ENCODE peak calls at places on chromosomes 3 and 15, in ten cellular contexts. One of them, this sample, is unnamed.

GRCh38 chr3:174355505-174355904 is 503.6 kb upstream of the NAALADL2 start:
- DNase-seq in SJSA1: no peak
- DNase-seq in keratinocyte: no peak
- DNase-seq in fibroblast of lung: peak; percentile 47
- DNase-seq in ovary: no peak
- DNase-seq in heart left ventricle: no peak
- DNase-seq in breast epithelium: no peak
- DNase-seq in AG04450: no peak
- DNase-seq in adrenal gland: no peak
- DNase-seq in spleen: no peak
- DNase-seq in this sample: no peak

GRCh38 chr3:107432013-107432515 is 54.8 kb downstream of the CCDC54 start:
- DNase-seq in SJSA1: no peak
- DNase-seq in keratinocyte: no peak
- DNase-seq in fibroblast of lung: peak; percentile 31
- DNase-seq in ovary: peak; percentile 43
- DNase-seq in heart left ventricle: peak; percentile 28
- DNase-seq in breast epithelium: no peak
- DNase-seq in AG04450: no peak
- DNase-seq in adrenal gland: peak; percentile 34
- DNase-seq in spleen: no peak
- DNase-seq in this sample: no peak

GRCh38 chr15:22888120-22888859 is 49.8 kb downstream of the NIPA2 start:
- DNase-seq in SJSA1: peak; percentile 84
- DNase-seq in keratinocyte: peak; percentile 23
- DNase-seq in fibroblast of lung: peak; percentile 97
- DNase-seq in ovary: no peak
- DNase-seq in heart left ventricle: no peak
- DNase-seq in breast epithelium: no peak
- DNase-seq in AG04450: peak; percentile 94
- DNase-seq in adrenal gland: no peak
- DNase-seq in spleen: no peak
- DNase-seq in this sample: peak; percentile 71

GRCh38 chr3:139527287-139527686 is 12.3 kb downstream of the RBP1 start:
- DNase-seq in SJSA1: no peak
- DNase-seq in keratinocyte: no peak
- DNase-seq in fibroblast of lung: no peak
- DNase-seq in ovary: no peak
- DNase-seq in heart left ventricle: no peak
- DNase-seq in breast epithelium: no peak
- DNase-seq in AG04450: no peak
- DNase-seq in adrenal gland: no peak
- DNase-seq in spleen: no peak
- DNase-seq in this sample: no peak

GRCh38 chr15:85063522-85063921 is 81.9 kb downstream of the PDE8A start:
- DNase-seq in SJSA1: no peak
- DNase-seq in keratinocyte: no peak
- DNase-seq in fibroblast of lung: no peak
- DNase-seq in ovary: no peak
- DNase-seq in heart left ventricle: no peak
- DNase-seq in breast epithelium: no peak
- DNase-seq in AG04450: no peak
- DNase-seq in adrenal gland: no peak
- DNase-seq in spleen: no peak
- DNase-seq in this sample: no peak

GRCh38 chr15:97728791-97729190 is 231.7 kb upstream of the ARRDC4 start:
- DNase-seq in SJSA1: no peak
- DNase-seq in keratinocyte: no peak
- DNase-seq in fibroblast of lung: no peak
- DNase-seq in ovary: no peak
- DNase-seq in heart left ventricle: peak; percentile 39
- DNase-seq in breast epithelium: no peak
- DNase-seq in AG04450: no peak
- DNase-seq in adrenal gland: no peak
- DNase-seq in spleen: no peak
- DNase-seq in this sample: no peak

GRCh38 chr15:53274630-53275029 is 484.5 kb upstream of the ONECUT1 start:
- DNase-seq in SJSA1: no peak
- DNase-seq in keratinocyte: no peak
- DNase-seq in fibroblast of lung: no peak
- DNase-seq in ovary: no peak
- DNase-seq in heart left ventricle: no peak
- DNase-seq in breast epithelium: no peak
- DNase-seq in AG04450: no peak
- DNase-seq in adrenal gland: no peak
- DNase-seq in spleen: no peak
- DNase-seq in this sample: no peak

GRCh38 chr3:111874177-111874820 is 15.2 kb downstream of the PHLDB2 start:
- DNase-seq in SJSA1: peak; percentile 53
- DNase-seq in keratinocyte: no peak
- DNase-seq in fibroblast of lung: peak; percentile 40
- DNase-seq in ovary: no peak
- DNase-seq in heart left ventricle: no peak
- DNase-seq in breast epithelium: no peak
- DNase-seq in AG04450: no peak
- DNase-seq in adrenal gland: no peak
- DNase-seq in spleen: no peak
- DNase-seq in this sample: no peak

GRCh38 chr3:179196098-179196497 is 47.9 kb downstream of the PIK3CA start:
- DNase-seq in SJSA1: peak; percentile 42
- DNase-seq in keratinocyte: no peak
- DNase-seq in fibroblast of lung: peak; percentile 86
- DNase-seq in ovary: no peak
- DNase-seq in heart left ventricle: no peak
- DNase-seq in breast epithelium: no peak
- DNase-seq in AG04450: peak; percentile 71
- DNase-seq in adrenal gland: no peak
- DNase-seq in spleen: no peak
- DNase-seq in this sample: no peak

GRCh38 chr3:25390605-25391004 is 37.5 kb upstream of the RARB start:
- DNase-seq in SJSA1: no peak
- DNase-seq in keratinocyte: no peak
- DNase-seq in fibroblast of lung: no peak
- DNase-seq in ovary: no peak
- DNase-seq in heart left ventricle: no peak
- DNase-seq in breast epithelium: no peak
- DNase-seq in AG04450: no peak
- DNase-seq in adrenal gland: no peak
- DNase-seq in spleen: no peak
- DNase-seq in this sample: no peak

GRCh38 chr3:105948108-105948507 is 79.3 kb upstream of the CBLB start:
- DNase-seq in SJSA1: no peak
- DNase-seq in keratinocyte: no peak
- DNase-seq in fibroblast of lung: no peak
- DNase-seq in ovary: no peak
- DNase-seq in heart left ventricle: no peak
- DNase-seq in breast epithelium: no peak
- DNase-seq in AG04450: no peak
- DNase-seq in adrenal gland: no peak
- DNase-seq in spleen: no peak
- DNase-seq in this sample: no peak

GRCh38 chr3:148943531-148944200 is 47.7 kb upstream of the GYG1 start:
- DNase-seq in SJSA1: peak; percentile 74
- DNase-seq in keratinocyte: peak; percentile 66
- DNase-seq in fibroblast of lung: peak; percentile 91
- DNase-seq in ovary: no peak
- DNase-seq in heart left ventricle: no peak
- DNase-seq in breast epithelium: no peak
- DNase-seq in AG04450: peak; percentile 41
- DNase-seq in adrenal gland: peak; percentile 32
- DNase-seq in spleen: no peak
- DNase-seq in this sample: peak; percentile 64

GRCh38 chr3:147361671-147362420 is 44.5 kb downstream of the ZIC4 start:
- DNase-seq in SJSA1: peak; percentile 65
- DNase-seq in keratinocyte: no peak
- DNase-seq in fibroblast of lung: no peak
- DNase-seq in ovary: no peak
- DNase-seq in heart left ventricle: no peak
- DNase-seq in breast epithelium: no peak
- DNase-seq in AG04450: no peak
- DNase-seq in adrenal gland: no peak
- DNase-seq in spleen: no peak
- DNase-seq in this sample: no peak

GRCh38 chr15:31328425-31328998 is 1.9 kb downstream of the KLF13 start:
- DNase-seq in SJSA1: no peak
- DNase-seq in keratinocyte: no peak
- DNase-seq in fibroblast of lung: no peak
- DNase-seq in ovary: no peak
- DNase-seq in heart left ventricle: no peak
- DNase-seq in breast epithelium: no peak
- DNase-seq in AG04450: no peak
- DNase-seq in adrenal gland: peak; percentile 52
- DNase-seq in spleen: peak; percentile 93
- DNase-seq in this sample: no peak

GRCh38 chr15:48494646-48495045 is 150.9 kb downstream of the FBN1 start:
- DNase-seq in SJSA1: no peak
- DNase-seq in keratinocyte: no peak
- DNase-seq in fibroblast of lung: no peak
- DNase-seq in ovary: no peak
- DNase-seq in heart left ventricle: no peak
- DNase-seq in breast epithelium: no peak
- DNase-seq in AG04450: no peak
- DNase-seq in adrenal gland: no peak
- DNase-seq in spleen: no peak
- DNase-seq in this sample: no peak

GRCh38 chr3:157865449-157865862 is 240.8 kb downstream of the SHOX2 start:
- DNase-seq in SJSA1: no peak
- DNase-seq in keratinocyte: no peak
- DNase-seq in fibroblast of lung: no peak
- DNase-seq in ovary: no peak
- DNase-seq in heart left ventricle: peak; percentile 26
- DNase-seq in breast epithelium: no peak
- DNase-seq in AG04450: no peak
- DNase-seq in adrenal gland: no peak
- DNase-seq in spleen: peak; percentile 81
- DNase-seq in this sample: no peak

GRCh38 chr3:8937064-8938020 is 25.9 kb downstream of the RAD18 start:
- DNase-seq in SJSA1: no peak
- DNase-seq in keratinocyte: no peak
- DNase-seq in fibroblast of lung: peak; percentile 49
- DNase-seq in ovary: no peak
- DNase-seq in heart left ventricle: no peak
- DNase-seq in breast epithelium: no peak
- DNase-seq in AG04450: peak; percentile 52
- DNase-seq in adrenal gland: no peak
- DNase-seq in spleen: no peak
- DNase-seq in this sample: peak; percentile 12

GRCh38 chr15:77001966-77002365 is 7.0 kb downstream of the PSTPIP1 start:
- DNase-seq in SJSA1: no peak
- DNase-seq in keratinocyte: no peak
- DNase-seq in fibroblast of lung: no peak
- DNase-seq in ovary: no peak
- DNase-seq in heart left ventricle: no peak
- DNase-seq in breast epithelium: no peak
- DNase-seq in AG04450: no peak
- DNase-seq in adrenal gland: no peak
- DNase-seq in spleen: peak; percentile 67
- DNase-seq in this sample: no peak

GRCh38 chr3:132785292-132785691 is 63.1 kb upstream of the NPHP3 start:
- DNase-seq in SJSA1: no peak
- DNase-seq in keratinocyte: no peak
- DNase-seq in fibroblast of lung: peak; percentile 14
- DNase-seq in ovary: no peak
- DNase-seq in heart left ventricle: no peak
- DNase-seq in breast epithelium: no peak
- DNase-seq in AG04450: no peak
- DNase-seq in adrenal gland: no peak
- DNase-seq in spleen: no peak
- DNase-seq in this sample: no peak

GRCh38 chr3:126103121-126104027 is 19.4 kb upstream of the SLC41A3 start:
- DNase-seq in SJSA1: no peak
- DNase-seq in keratinocyte: no peak
- DNase-seq in fibroblast of lung: no peak
- DNase-seq in ovary: no peak
- DNase-seq in heart left ventricle: no peak
- DNase-seq in breast epithelium: no peak
- DNase-seq in AG04450: no peak
- DNase-seq in adrenal gland: no peak
- DNase-seq in spleen: peak; percentile 66
- DNase-seq in this sample: no peak

GRCh38 chr15:92672102-92672501 is 16.5 kb upstream of the FAM174B start:
- DNase-seq in SJSA1: no peak
- DNase-seq in keratinocyte: no peak
- DNase-seq in fibroblast of lung: no peak
- DNase-seq in ovary: no peak
- DNase-seq in heart left ventricle: no peak
- DNase-seq in breast epithelium: no peak
- DNase-seq in AG04450: no peak
- DNase-seq in adrenal gland: no peak
- DNase-seq in spleen: no peak
- DNase-seq in this sample: no peak

GRCh38 chr3:42264399-42265058 is 1.5 kb downstream of the CCK start:
- DNase-seq in SJSA1: peak; percentile 28
- DNase-seq in keratinocyte: peak; percentile 25
- DNase-seq in fibroblast of lung: peak; percentile 28
- DNase-seq in ovary: no peak
- DNase-seq in heart left ventricle: peak; percentile 36
- DNase-seq in breast epithelium: peak; percentile 65
- DNase-seq in AG04450: no peak
- DNase-seq in adrenal gland: no peak
- DNase-seq in spleen: no peak
- DNase-seq in this sample: peak; percentile 27
- H3K27ac ChIP-seq in SJSA1: no peak overlapping the region
- H3K27ac ChIP-seq in keratinocyte: no peak overlapping the region
- H3K27ac ChIP-seq in fibroblast of lung: no peak overlapping the region
- H3K27ac ChIP-seq in ovary: no peak overlapping the region
- H3K27ac ChIP-seq in heart left ventricle: no peak overlapping the region
- H3K27ac ChIP-seq in breast epithelium: no peak overlapping the region
- H3K27ac ChIP-seq in AG04450: no peak overlapping the region
- H3K27ac ChIP-seq in adrenal gland: no peak overlapping the region
- H3K27ac ChIP-seq in spleen: no peak overlapping the region
- H3K27ac ChIP-seq in this sample: no peak overlapping the region

GRCh38 chr3:30439451-30440053 is 166.8 kb upstream of the TGFBR2 start:
- DNase-seq in SJSA1: no peak
- DNase-seq in keratinocyte: no peak
- DNase-seq in fibroblast of lung: peak; percentile 55
- DNase-seq in ovary: no peak
- DNase-seq in heart left ventricle: no peak
- DNase-seq in breast epithelium: no peak
- DNase-seq in AG04450: no peak
- DNase-seq in adrenal gland: no peak
- DNase-seq in spleen: no peak
- DNase-seq in this sample: no peak
- H3K27ac ChIP-seq in SJSA1: peak overlapping the region; percentile 6
- H3K27ac ChIP-seq in keratinocyte: no peak overlapping the region
- H3K27ac ChIP-seq in fibroblast of lung: no peak overlapping the region
- H3K27ac ChIP-seq in ovary: no peak overlapping the region
- H3K27ac ChIP-seq in heart left ventricle: peak overlapping the region; percentile 78
- H3K27ac ChIP-seq in breast epithelium: peak overlapping the region; percentile 79
- H3K27ac ChIP-seq in AG04450: no peak overlapping the region
- H3K27ac ChIP-seq in adrenal gland: no peak overlapping the region
- H3K27ac ChIP-seq in spleen: no peak overlapping the region
- H3K27ac ChIP-seq in this sample: no peak overlapping the region

GRCh38 chr15:42457445-42458442 is 33.2 kb downstream of the ZNF106 start:
- DNase-seq in SJSA1: peak; percentile 79
- DNase-seq in keratinocyte: no peak
- DNase-seq in fibroblast of lung: peak; percentile 93
- DNase-seq in ovary: peak; percentile 82
- DNase-seq in heart left ventricle: peak; percentile 90
- DNase-seq in breast epithelium: no peak
- DNase-seq in AG04450: peak; percentile 88
- DNase-seq in adrenal gland: peak; percentile 51
- DNase-seq in spleen: no peak
- DNase-seq in this sample: no peak
- H3K27ac ChIP-seq in SJSA1: peak overlapping the region; percentile 80
- H3K27ac ChIP-seq in keratinocyte: peak overlapping the region; percentile 31
- H3K27ac ChIP-seq in fibroblast of lung: peak overlapping the region; percentile 89
- H3K27ac ChIP-seq in ovary: peak overlapping the region; percentile 37
- H3K27ac ChIP-seq in heart left ventricle: peak overlapping the region; percentile 85
- H3K27ac ChIP-seq in breast epithelium: peak overlapping the region; percentile 86
- H3K27ac ChIP-seq in AG04450: peak overlapping the region; percentile 94
- H3K27ac ChIP-seq in adrenal gland: peak overlapping the region; percentile 48
- H3K27ac ChIP-seq in spleen: peak overlapping the region; percentile 1
- H3K27ac ChIP-seq in this sample: no peak overlapping the region

GRCh38 chr3:55482496-55483195 is 4.5 kb downstream of the WNT5A start:
- DNase-seq in SJSA1: no peak
- DNase-seq in keratinocyte: no peak
- DNase-seq in fibroblast of lung: peak; percentile 54
- DNase-seq in ovary: peak; percentile 54
- DNase-seq in heart left ventricle: peak; percentile 25
- DNase-seq in breast epithelium: no peak
- DNase-seq in AG04450: no peak
- DNase-seq in adrenal gland: no peak
- DNase-seq in spleen: no peak
- DNase-seq in this sample: no peak
- H3K27ac ChIP-seq in SJSA1: no peak overlapping the region
- H3K27ac ChIP-seq in keratinocyte: peak overlapping the region; percentile 39
- H3K27ac ChIP-seq in fibroblast of lung: peak overlapping the region; percentile 88
- H3K27ac ChIP-seq in ovary: peak overlapping the region; percentile 66
- H3K27ac ChIP-seq in heart left ventricle: no peak overlapping the region
- H3K27ac ChIP-seq in breast epithelium: no peak overlapping the region
- H3K27ac ChIP-seq in AG04450: peak overlapping the region; percentile 97
- H3K27ac ChIP-seq in adrenal gland: no peak overlapping the region
- H3K27ac ChIP-seq in spleen: no peak overlapping the region
- H3K27ac ChIP-seq in this sample: no peak overlapping the region

This sample was measured in epithelial cell of prostate.